ENCODE peak calls at places on chromosome 21, in ten cellular contexts. P is nucleus accumbens; S is substantia nigra; X is NCI-H1694; V is fibroblast of pulmonary artery; Q is WERI-Rb-1; L is brain microvascular endothelial cell; H is RCC 7860; W is putamen; J is stimulated activated naive CD8-positive, alpha-beta T cell treated with anti-CD3 and anti-CD28 coated beads, Interleukin-15, Interleukin-2, amounts not matched to agents 100 U/mL and 50 U/mL, for 24 hours. M is an unnamed sample.

GRCh38 chr21:45190013-45190412 is 97.7 kb downstream of the POFUT2 start:
- DNase-seq in P (no peak), S (no peak), X (no peak), V (no peak), Q (no peak), L (no peak), H (no peak), W (no peak), J (no peak), M (no peak)

GRCh38 chr21:27519357-27519756 is 552.5 kb upstream of the ADAMTS5 start:
- DNase-seq in P (no peak), S (no peak), X (peak), V (peak), Q (no peak), L (peak), H (peak), W (no peak), J (no peak), M (no peak)

GRCh38 chr21:33937146-33937545 is 21.5 kb upstream of the ATP5PO start:
- DNase-seq in P (no peak), S (no peak), X (no peak), V (no peak), Q (no peak), L (no peak), H (no peak), W (no peak), J (no peak), M (no peak)

GRCh38 chr21:41322496-41323382 is 6.1 kb downstream of the FAM3B start:
- DNase-seq in P (no peak), S (no peak), X (no peak), V (no peak), Q (no peak), L (no peak), H (no peak), W (no peak), J (no peak), M (no peak)

GRCh38 chr21:22399717-22400520 is 1401.7 kb downstream of the NCAM2 start:
- DNase-seq in P (no peak), S (no peak), X (no peak), V (no peak), Q (no peak), L (no peak), H (no peak), W (no peak), J (no peak), M (no peak)

GRCh38 chr21:14259669-14260458 is 43.9 kb downstream of the RBM11 start:
- DNase-seq in P (no peak), S (peak), X (peak), V (peak), Q (no peak), L (peak), H (peak), W (peak), J (no peak), M (peak)

GRCh38 chr21:34878501-34878900 is 170.6 kb downstream of the RUNX1 start:
- DNase-seq in P (no peak), S (no peak), X (no peak), V (no peak), Q (no peak), L (no peak), H (no peak), W (no peak), J (no peak), M (no peak)

GRCh38 chr21:35508389-35508888 is 459.3 kb upstream of the RUNX1 start:
- DNase-seq in P (no peak), S (peak), X (no peak), V (peak), Q (no peak), L (peak), H (peak), W (peak), J (peak), M (peak)

M was measured in pons.